ENCODE peak calls at places on chromosome 16, in four cellular contexts. Z, G, A and H are unnamed samples.
A peak's percentile ranks its signal among the peaks of the same experiment; 100 is the strongest.

GRCh38 chr16:53502331-53503269 is at the start of gene AKTIP:
- DNase-seq in Z (no peak), A (peak; percentile 93), G (peak; percentile 47), H (no peak)

GRCh38 chr16:49050607-49051006 is 231.0 kb downstream of the CBLN1 start:
- DNase-seq in G (no peak), Z (no peak), A (no peak), H (no peak)

GRCh38 chr16:71537643-71538042 is 11.4 kb downstream of the CHST4 start:
- DNase-seq in Z (peak; percentile 26), A (peak; percentile 48), G (no peak), H (peak; percentile 64)

GRCh38 chr16:79612207-79612606 is 11.7 kb upstream of the MAF start:
- DNase-seq in G (no peak), Z (peak; percentile 72), A (no peak), H (no peak)

GRCh38 chr16:69564845-69565610 is 738 bp upstream of the NFAT5 start:
- DNase-seq in G (no peak), Z (no peak), A (no peak), H (peak; percentile 77)

GRCh38 chr16:55482056-55482455 is 3.1 kb downstream of the MMP2 start:
- DNase-seq in A (no peak), Z (no peak), G (no peak), H (no peak)

GRCh38 chr16:51636913-51637743 is 486.1 kb upstream of the SALL1 start:
- DNase-seq in G (no peak), Z (peak; percentile 92), A (no peak), H (no peak)

GRCh38 chr16:87765473-87765775 is 362 bp downstream of the KLHDC4 start:
- DNase-seq in Z (no peak), A (no peak), G (no peak), H (no peak)

GRCh38 chr16:2230376-2230775 is 5.9 kb upstream of the DNASE1L2 start:
- DNase-seq in A (peak; percentile 17), G (no peak), Z (no peak), H (no peak)

GRCh38 chr16:9763505-9763904 is 418.7 kb downstream of the GRIN2A start:
- DNase-seq in G (no peak), Z (no peak), A (no peak), H (no peak)

GRCh38 chr16:85765767-85766166 is 14.9 kb upstream of the C16orf74 start:
- DNase-seq in G (no peak), A (no peak), Z (no peak), H (no peak)

GRCh38 chr16:1929105-1929504 is 10.9 kb upstream of the HS3ST6 start:
- DNase-seq in Z (no peak), G (no peak), A (peak; percentile 65), H (peak; percentile 70)

GRCh38 chr16:58402796-58403195 is 10.5 kb downstream of the GINS3 start:
- DNase-seq in A (no peak), G (no peak), Z (no peak), H (no peak)

GRCh38 chr16:15949210-15950166 is at the start of gene ABCC1:
- DNase-seq in A (peak; percentile 71), Z (no peak), G (no peak), H (peak; percentile 43)

GRCh38 chr16:89525146-89525913 is 17.1 kb downstream of the SPG7 start:
- DNase-seq in G (no peak), A (no peak), Z (no peak), H (no peak)

GRCh38 chr16:27259710-27260109 is 8.9 kb downstream of the NSMCE1 start:
- DNase-seq in A (no peak), Z (no peak), G (no peak), H (no peak)

GRCh38 chr16:53097190-53097589 is 42.4 kb downstream of the CHD9 start:
- DNase-seq in A (no peak), Z (no peak), G (no peak), H (no peak)

GRCh38 chr16:27721548-27722265 is 171.8 kb downstream of the KATNIP start:
- DNase-seq in Z (no peak), A (no peak), G (no peak), H (peak; percentile 16)

GRCh38 chr16:71373073-71373472 is 14.6 kb downstream of the CALB2 start:
- DNase-seq in A (no peak), G (peak; percentile 67), Z (no peak), H (no peak)

GRCh38 chr16:56277040-56277439 is 85.8 kb downstream of the GNAO1 start:
- DNase-seq in G (no peak), Z (no peak), A (no peak), H (no peak)